ENCODE peak calls at places on chromosomes 4 and X, in ten cellular contexts. F, C, X, E, H, Q, P, Z, T and R are unnamed samples.

GRCh38 chrX:2577844-2578444 is 77.2 kb upstream of the DHRSX start:
- DNase-seq in F (no peak), C (no peak), X (no peak), E (no peak), H (no peak), Q (no peak), P (no peak), Z (peak; percentile 17), T (no peak), R (no peak)

GRCh38 chrX:154458116-154458953 is at the start of gene PLXNA3:
- DNase-seq in F (peak; percentile 47), C (peak; percentile 63), X (peak; percentile 51), E (no peak), H (peak; percentile 74), Q (peak; percentile 50), P (peak; percentile 75), Z (no peak), T (peak; percentile 60), R (no peak)

GRCh38 chr4:40471923-40472322 is 136.8 kb downstream of the CHRNA9 start:
- DNase-seq in F (no peak), C (no peak), X (no peak), E (no peak), H (no peak), Q (peak; percentile 56), P (no peak), Z (no peak), T (no peak), R (no peak)

GRCh38 chr4:53119685-53120084 is 246.2 kb downstream of the SCFD2 start:
- DNase-seq in F (peak; percentile 33), C (no peak), X (no peak), E (no peak), H (no peak), Q (peak; percentile 69), P (no peak), Z (no peak), T (no peak), R (no peak)

GRCh38 chr4:152352645-152353116 is 183.2 kb downstream of the FBXW7 start:
- DNase-seq in F (no peak), C (no peak), X (no peak), E (peak; percentile 95), H (peak; percentile 54), Q (peak; percentile 91), P (no peak), Z (peak; percentile 93), T (no peak), R (no peak)

GRCh38 chrX:69150294-69150960 is 14.8 kb downstream of the PJA1 start:
- DNase-seq in F (no peak), C (no peak), X (no peak), E (no peak), H (no peak), Q (peak; percentile 85), P (no peak), Z (no peak), T (no peak), R (no peak)

GRCh38 chrX:118975831-118976598 is 1.6 kb downstream of the LONRF3 start:
- DNase-seq in F (peak; percentile 24), C (no peak), X (no peak), E (no peak), H (peak; percentile 82), Q (peak; percentile 82), P (peak; percentile 83), Z (no peak), T (peak; percentile 90), R (peak; percentile 92)

GRCh38 chr4:41437264-41437566 is 100.7 kb upstream of the LIMCH1 start:
- DNase-seq in F (no peak), C (no peak), X (no peak), E (no peak), H (no peak), Q (no peak), P (no peak), Z (no peak), T (no peak), R (no peak)

GRCh38 chr4:160347197-160347596 is 1244.3 kb downstream of the RAPGEF2 start:
- DNase-seq in F (no peak), C (no peak), X (no peak), E (no peak), H (no peak), Q (no peak), P (no peak), Z (no peak), T (no peak), R (no peak)